ENCODE peak calls at places on chromosomes 2 and 18, in six cellular contexts. One of them, this sample, is unnamed.

GRCh38 chr18:13540783-13541182 is 185.6 kb downstream of the FAM210A start:
- DNase-seq in stomach: no peak
- DNase-seq in prostate gland: no peak
- DNase-seq in endothelial cell: no peak
- DNase-seq in osteocyte: peak
- DNase-seq in RWPE1: no peak
- DNase-seq in this sample: peak

GRCh38 chr2:28377984-28378678 is 14.5 kb upstream of the FOSL2 start:
- DNase-seq in stomach: peak
- DNase-seq in prostate gland: peak
- DNase-seq in endothelial cell: no peak
- DNase-seq in osteocyte: no peak
- DNase-seq in RWPE1: peak
- DNase-seq in this sample: no peak

GRCh38 chr2:207112397-207112796 is 53.4 kb downstream of the KLF7 start:
- DNase-seq in stomach: no peak
- DNase-seq in prostate gland: no peak
- DNase-seq in endothelial cell: no peak
- DNase-seq in osteocyte: no peak
- DNase-seq in RWPE1: no peak
- DNase-seq in this sample: no peak

GRCh38 chr18:13558132-13558531 is 168.2 kb downstream of the FAM210A start:
- DNase-seq in stomach: no peak
- DNase-seq in prostate gland: no peak
- DNase-seq in endothelial cell: peak
- DNase-seq in osteocyte: peak
- DNase-seq in RWPE1: peak
- DNase-seq in this sample: no peak

GRCh38 chr2:86298411-86299390 is 38.7 kb downstream of the REEP1 start:
- DNase-seq in stomach: no peak
- DNase-seq in prostate gland: no peak
- DNase-seq in endothelial cell: peak
- DNase-seq in osteocyte: no peak
- DNase-seq in RWPE1: peak
- DNase-seq in this sample: peak

GRCh38 chr2:40129725-40130124 is 322.2 kb downstream of the SLC8A1 start:
- DNase-seq in stomach: no peak
- DNase-seq in prostate gland: no peak
- DNase-seq in endothelial cell: no peak
- DNase-seq in osteocyte: no peak
- DNase-seq in RWPE1: no peak
- DNase-seq in this sample: no peak

GRCh38 chr2:217527586-217528202 is 475.1 kb downstream of the TNS1 start:
- DNase-seq in stomach: no peak
- DNase-seq in prostate gland: no peak
- DNase-seq in endothelial cell: no peak
- DNase-seq in osteocyte: no peak
- DNase-seq in RWPE1: no peak
- DNase-seq in this sample: no peak

GRCh38 chr2:228767196-228767595 is 503.9 kb downstream of the PID1 start:
- DNase-seq in stomach: no peak
- DNase-seq in prostate gland: no peak
- DNase-seq in endothelial cell: no peak
- DNase-seq in osteocyte: no peak
- DNase-seq in RWPE1: no peak
- DNase-seq in this sample: no peak

GRCh38 chr2:232541961-232542714 is 2.6 kb downstream of the CHRNG start:
- DNase-seq in stomach: no peak
- DNase-seq in prostate gland: no peak
- DNase-seq in endothelial cell: no peak
- DNase-seq in osteocyte: no peak
- DNase-seq in RWPE1: no peak
- DNase-seq in this sample: peak

GRCh38 chr2:112089375-112089774 is 34.3 kb downstream of the TMEM87B start:
- DNase-seq in stomach: no peak
- DNase-seq in prostate gland: no peak
- DNase-seq in endothelial cell: no peak
- DNase-seq in osteocyte: no peak
- DNase-seq in RWPE1: no peak
- DNase-seq in this sample: no peak

GRCh38 chr2:38818565-38818964 is 40.6 kb downstream of the GEMIN6 start:
- DNase-seq in stomach: no peak
- DNase-seq in prostate gland: no peak
- DNase-seq in endothelial cell: no peak
- DNase-seq in osteocyte: no peak
- DNase-seq in RWPE1: no peak
- DNase-seq in this sample: no peak

GRCh38 chr2:66845307-66845706 is 410.4 kb downstream of the MEIS1 start:
- DNase-seq in stomach: no peak
- DNase-seq in prostate gland: no peak
- DNase-seq in endothelial cell: no peak
- DNase-seq in osteocyte: no peak
- DNase-seq in RWPE1: no peak
- DNase-seq in this sample: no peak

GRCh38 chr2:45992021-45992745 is 305.0 kb upstream of the EPAS1 start:
- DNase-seq in stomach: peak
- DNase-seq in prostate gland: peak
- DNase-seq in endothelial cell: no peak
- DNase-seq in osteocyte: peak
- DNase-seq in RWPE1: peak
- DNase-seq in this sample: no peak

GRCh38 chr2:168375195-168375798 is 80.8 kb upstream of the CERS6 start:
- DNase-seq in stomach: no peak
- DNase-seq in prostate gland: no peak
- DNase-seq in endothelial cell: no peak
- DNase-seq in osteocyte: no peak
- DNase-seq in RWPE1: no peak
- DNase-seq in this sample: no peak

GRCh38 chr2:16630463-16630862 is 35.2 kb downstream of the CYRIA start:
- DNase-seq in stomach: no peak
- DNase-seq in prostate gland: no peak
- DNase-seq in endothelial cell: no peak
- DNase-seq in osteocyte: no peak
- DNase-seq in RWPE1: no peak
- DNase-seq in this sample: no peak

GRCh38 chr2:172613035-172613434 is 57.1 kb downstream of the PDK1 start:
- DNase-seq in stomach: no peak
- DNase-seq in prostate gland: no peak
- DNase-seq in endothelial cell: no peak
- DNase-seq in osteocyte: no peak
- DNase-seq in RWPE1: no peak
- DNase-seq in this sample: no peak

GRCh38 chr2:16625201-16625729 is 40.4 kb downstream of the CYRIA start:
- DNase-seq in stomach: no peak
- DNase-seq in prostate gland: no peak
- DNase-seq in endothelial cell: peak
- DNase-seq in osteocyte: no peak
- DNase-seq in RWPE1: no peak
- DNase-seq in this sample: no peak

DNA sequence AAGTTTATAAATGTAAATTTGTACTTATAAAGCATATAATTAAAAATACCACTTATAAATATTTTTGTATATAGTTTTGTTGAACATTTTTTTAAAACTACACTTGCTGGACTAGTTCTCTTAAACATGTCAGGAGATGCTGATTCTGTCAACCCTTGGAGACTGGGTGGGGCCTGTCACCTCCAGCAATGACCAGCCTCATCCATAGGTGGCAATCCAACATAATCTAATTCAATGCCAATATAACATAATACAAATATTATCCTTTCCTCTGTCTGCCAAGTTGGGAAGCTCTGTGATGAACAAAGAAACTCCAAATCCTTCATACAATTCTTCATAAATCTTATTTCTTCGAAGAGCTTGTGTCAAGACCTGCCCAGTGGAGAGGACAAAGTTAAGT is 140.4 kb downstream of the RBMS1 start:
- DNase-seq in stomach: no peak
- DNase-seq in prostate gland: no peak
- DNase-seq in endothelial cell: no peak
- DNase-seq in osteocyte: no peak
- DNase-seq in RWPE1: peak
- DNase-seq in this sample: no peak
- TF ChIP-seq CTCF in stomach: no peak
- TF ChIP-seq CTCF in prostate gland: no peak
- TF ChIP-seq CTCF in endothelial cell: no peak
- TF ChIP-seq CTCF in osteocyte: peak
- TF ChIP-seq CTCF in RWPE1: peak
- TF ChIP-seq CTCF in this sample: peak

GRCh38 chr2:108365656-108366055 is 12.1 kb upstream of the SULT1C4 start:
- DNase-seq in stomach: no peak
- DNase-seq in prostate gland: no peak
- DNase-seq in endothelial cell: no peak
- DNase-seq in osteocyte: no peak
- DNase-seq in RWPE1: no peak
- DNase-seq in this sample: no peak

GRCh38 chr2:108367014-108367413 is 10.7 kb upstream of the SULT1C4 start:
- DNase-seq in stomach: no peak
- DNase-seq in prostate gland: no peak
- DNase-seq in endothelial cell: no peak
- DNase-seq in osteocyte: no peak
- DNase-seq in RWPE1: no peak
- DNase-seq in this sample: no peak

GRCh38 chr2:108367776-108368175 is 10.0 kb upstream of the SULT1C4 start:
- DNase-seq in stomach: no peak
- DNase-seq in prostate gland: no peak
- DNase-seq in endothelial cell: no peak
- DNase-seq in osteocyte: no peak
- DNase-seq in RWPE1: no peak
- DNase-seq in this sample: no peak

GRCh38 chr2:108370080-108370479 is 7.7 kb upstream of the SULT1C4 start:
- DNase-seq in stomach: no peak
- DNase-seq in prostate gland: no peak
- DNase-seq in endothelial cell: no peak
- DNase-seq in osteocyte: no peak
- DNase-seq in RWPE1: no peak
- DNase-seq in this sample: no peak

DNA sequence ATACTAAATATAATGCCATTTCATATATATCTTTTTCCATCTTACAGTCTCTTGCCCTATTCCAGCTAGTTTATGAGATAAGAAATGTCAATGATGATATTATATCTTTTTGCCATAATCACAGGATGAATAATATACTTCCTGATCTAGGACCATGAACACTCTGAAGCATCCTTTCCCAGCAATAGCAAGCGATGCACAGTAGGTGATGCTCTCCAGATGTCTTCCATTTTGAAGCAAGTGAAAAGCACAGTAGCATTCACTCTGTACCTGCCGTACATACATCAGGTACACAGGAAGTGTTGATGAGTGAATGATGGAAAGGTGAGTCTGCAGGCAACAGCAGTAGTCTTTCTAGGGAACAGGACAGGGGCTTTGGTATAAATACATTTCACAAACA is 8.6 kb upstream of the SULT1C4 start:
- DNase-seq in stomach: no peak
- DNase-seq in prostate gland: no peak
- DNase-seq in endothelial cell: no peak
- DNase-seq in osteocyte: no peak
- DNase-seq in RWPE1: no peak
- DNase-seq in this sample: no peak
- TF ChIP-seq CTCF in stomach: no peak
- TF ChIP-seq CTCF in prostate gland: no peak
- TF ChIP-seq CTCF in endothelial cell: no peak
- TF ChIP-seq CTCF in osteocyte: no peak
- TF ChIP-seq CTCF in RWPE1: no peak
- TF ChIP-seq CTCF in this sample: no peak

GRCh38 chr18:3297025-3297984 is 35.4 kb downstream of the MYL12B start:
- DNase-seq in stomach: peak
- DNase-seq in prostate gland: peak
- DNase-seq in endothelial cell: peak
- DNase-seq in osteocyte: peak
- DNase-seq in RWPE1: peak
- DNase-seq in this sample: peak
- TF ChIP-seq CTCF in stomach: peak
- TF ChIP-seq CTCF in prostate gland: peak
- TF ChIP-seq CTCF in endothelial cell: peak
- TF ChIP-seq CTCF in osteocyte: peak
- TF ChIP-seq CTCF in RWPE1: peak
- TF ChIP-seq CTCF in this sample: peak

GRCh38 chr2:198476007-198476406 is 671.6 kb downstream of the PLCL1 start:
- DNase-seq in stomach: no peak
- DNase-seq in prostate gland: no peak
- DNase-seq in endothelial cell: no peak
- DNase-seq in osteocyte: no peak
- DNase-seq in RWPE1: no peak
- DNase-seq in this sample: no peak

GRCh38 chr2:198465970-198466369 is 661.6 kb downstream of the PLCL1 start:
- DNase-seq in stomach: no peak
- DNase-seq in prostate gland: no peak
- DNase-seq in endothelial cell: no peak
- DNase-seq in osteocyte: no peak
- DNase-seq in RWPE1: no peak
- DNase-seq in this sample: no peak

GRCh38 chr2:198471291-198471690 is 666.9 kb downstream of the PLCL1 start:
- DNase-seq in stomach: no peak
- DNase-seq in prostate gland: no peak
- DNase-seq in endothelial cell: no peak
- DNase-seq in osteocyte: no peak
- DNase-seq in RWPE1: no peak
- DNase-seq in this sample: no peak
- TF ChIP-seq CTCF in stomach: no peak
- TF ChIP-seq CTCF in prostate gland: no peak
- TF ChIP-seq CTCF in endothelial cell: peak
- TF ChIP-seq CTCF in osteocyte: no peak
- TF ChIP-seq CTCF in RWPE1: no peak
- TF ChIP-seq CTCF in this sample: no peak